ENCODE peak calls at places on chromosomes 2 and 18, in six cellular contexts. C, O, H, I, G and D are unnamed samples.
A peak's percentile ranks its signal among the peaks of the same experiment; 100 is the strongest.

GRCh38 chr18:51266736-51267135 is 69.3 kb upstream of the MEX3C start:
- DNase-seq in O (no peak), C (no peak), G (no peak), I (no peak), H (no peak), D (no peak)

GRCh38 chr18:44507729-44508325 is 172.9 kb upstream of the SETBP1 start:
- DNase-seq in O (no peak), I (no peak), G (peak; percentile 66), H (no peak), C (no peak), D (no peak)

GRCh38 chr2:213846856-213847255 is 562.6 kb downstream of the SPAG16 start:
- DNase-seq in C (no peak), O (no peak), G (no peak), I (no peak), H (no peak), D (peak; percentile 25)

GRCh38 chr2:41791523-41791922 is 256.3 kb upstream of the PKDCC start:
- DNase-seq in C (peak; percentile 60), H (no peak), O (no peak), I (no peak), G (no peak), D (peak; percentile 20)

GRCh38 chr2:239467956-239468490 is 67.2 kb upstream of the HDAC4 start:
- DNase-seq in O (no peak), G (no peak), I (no peak), C (no peak), H (no peak), D (no peak)

GRCh38 chr2:218230882-218231281 is 13.9 kb downstream of the ARPC2 start:
- DNase-seq in I (no peak), H (no peak), C (peak; percentile 37), G (no peak), O (no peak), D (peak; percentile 74)

GRCh38 chr2:48423376-48423775 is 106.6 kb upstream of the STON1 start:
- DNase-seq in H (no peak), O (no peak), I (peak; percentile 81), G (no peak), C (no peak), D (peak; percentile 85)

GRCh38 chr2:128986026-128986720 is 667.5 kb upstream of the HS6ST1 start:
- DNase-seq in I (no peak), G (no peak), H (no peak), C (no peak), O (peak; percentile 64), D (peak; percentile 51)

GRCh38 chr2:17317439-17317976 is 200.7 kb downstream of the RAD51AP2 start:
- DNase-seq in I (no peak), H (no peak), G (no peak), C (no peak), O (no peak), D (no peak)

GRCh38 chr2:75432761-75433361 is 127.9 kb downstream of the EVA1A start:
- DNase-seq in G (peak; percentile 65), C (peak; percentile 21), H (no peak), I (no peak), O (no peak), D (no peak)

GRCh38 chr2:62706721-62707516 is 1.4 kb downstream of the EHBP1 start:
- DNase-seq in G (no peak), C (no peak), I (no peak), O (no peak), H (no peak), D (no peak)

GRCh38 chr18:58251416-58251815 is 207.4 kb downstream of the NEDD4L start:
- DNase-seq in G (no peak), C (no peak), O (no peak), H (no peak), I (no peak), D (no peak)

GRCh38 chr18:6088432-6088831 is 193.1 kb upstream of the TMEM200C start:
- DNase-seq in G (no peak), I (no peak), H (no peak), C (no peak), O (no peak), D (no peak)

GRCh38 chr2:84906108-84906899 is 848 bp downstream of the TMSB10 start:
- DNase-seq in C (no peak), O (peak; percentile 54), G (peak; percentile 88), I (no peak), H (no peak), D (no peak)

GRCh38 chr2:220143336-220143735 is 515.9 kb downstream of the SLC4A3 start:
- DNase-seq in G (no peak), O (no peak), I (no peak), C (no peak), H (no peak), D (peak; percentile 81)

GRCh38 chr2:32922466-32922865 is 24.3 kb upstream of the LTBP1 start:
- DNase-seq in I (no peak), G (no peak), C (no peak), O (no peak), H (no peak), D (no peak)

GRCh38 chr18:77340815-77341214 is 91.2 kb downstream of the GALR1 start:
- DNase-seq in C (no peak), H (no peak), G (no peak), O (no peak), I (no peak), D (no peak)

GRCh38 chr2:68236876-68237275 is 15.5 kb downstream of the PPP3R1 start:
- DNase-seq in I (no peak), G (no peak), H (no peak), C (no peak), O (no peak), D (no peak)

GRCh38 chr18:77866309-77866708 is 616.7 kb downstream of the GALR1 start:
- DNase-seq in I (no peak), H (no peak), O (no peak), C (peak; percentile 2), G (no peak), D (no peak)

GRCh38 chr2:39218401-39218800 is 25.4 kb downstream of the CDKL4 start:
- DNase-seq in C (no peak), G (no peak), H (no peak), I (no peak), O (no peak), D (no peak)

GRCh38 chr18:78503129-78503528 is 476.5 kb upstream of the SALL3 start:
- DNase-seq in C (no peak), O (no peak), I (no peak), H (no peak), G (no peak), D (no peak)

GRCh38 chr2:232386740-232387450 is 8.3 kb downstream of the ALPP start:
- DNase-seq in H (no peak), I (no peak), C (peak; percentile 64), G (peak; percentile 70), O (no peak), D (no peak)

GRCh38 chr18:2878656-2879330 is 32.0 kb downstream of the EMILIN2 start:
- DNase-seq in G (no peak), O (no peak), C (no peak), I (no peak), H (no peak), D (no peak)

GRCh38 chr2:20648831-20649230 is 2.1 kb downstream of the HS1BP3 start:
- DNase-seq in O (peak; percentile 18), G (no peak), C (no peak), I (no peak), H (no peak), D (no peak)

GRCh38 chr2:16051046-16051489 is 110.7 kb downstream of the MYCN start:
- DNase-seq in H (no peak), I (no peak), C (no peak), G (no peak), O (no peak), D (no peak)

GRCh38 chr2:16051841-16052564 is 111.7 kb downstream of the MYCN start:
- DNase-seq in C (no peak), O (no peak), I (no peak), G (no peak), H (no peak), D (no peak)

GRCh38 chr2:16049406-16049805 is 109.1 kb downstream of the MYCN start:
- DNase-seq in I (no peak), C (no peak), H (no peak), O (no peak), G (no peak), D (no peak)

GRCh38 chr2:16048466-16048865 is 108.1 kb downstream of the MYCN start:
- DNase-seq in I (no peak), G (no peak), O (no peak), C (no peak), H (no peak), D (no peak)

GRCh38 chr2:16050261-16051045 is 110.1 kb downstream of the MYCN start:
- DNase-seq in I (no peak), O (no peak), C (no peak), H (no peak), G (no peak), D (no peak)
- H3K27ac ChIP-seq in I (no peak overlapping the region), O (no peak overlapping the region), C (no peak overlapping the region), H (no peak overlapping the region), G (no peak overlapping the region), D (no peak overlapping the region)

GRCh38 chr18:39946623-39947061 is 2008.4 kb upstream of the PIK3C3 start:
- DNase-seq in H (no peak), G (no peak), I (no peak), O (no peak), C (peak; percentile 51), D (peak; percentile 88)
- H3K27ac ChIP-seq in H (no peak overlapping the region), G (no peak overlapping the region), I (no peak overlapping the region), O (no peak overlapping the region), C (no peak overlapping the region), D (no peak overlapping the region)

GRCh38 chr2:229488232-229488631 is 217.1 kb upstream of the PID1 start:
- DNase-seq in I (no peak), H (no peak), G (no peak), O (no peak), C (no peak), D (no peak)

GRCh38 chr2:229490167-229490566 is 219.1 kb upstream of the PID1 start:
- DNase-seq in I (no peak), G (no peak), O (no peak), C (no peak), H (no peak), D (no peak)

GRCh38 chr2:229486673-229487072 is 215.6 kb upstream of the PID1 start:
- DNase-seq in I (no peak), O (no peak), H (no peak), C (peak; percentile 80), G (no peak), D (no peak)

GRCh38 chr2:229489016-229489415 is 217.9 kb upstream of the PID1 start:
- DNase-seq in I (peak; percentile 28), G (no peak), C (no peak), O (no peak), H (no peak), D (peak; percentile 34)

GRCh38 chr2:229492034-229492433 is 220.9 kb upstream of the PID1 start:
- DNase-seq in O (no peak), G (no peak), I (no peak), C (no peak), H (no peak), D (peak; percentile 63)
- H3K27ac ChIP-seq in O (no peak overlapping the region), G (no peak overlapping the region), I (no peak overlapping the region), C (no peak overlapping the region), H (no peak overlapping the region), D (no peak overlapping the region)

DNA sequence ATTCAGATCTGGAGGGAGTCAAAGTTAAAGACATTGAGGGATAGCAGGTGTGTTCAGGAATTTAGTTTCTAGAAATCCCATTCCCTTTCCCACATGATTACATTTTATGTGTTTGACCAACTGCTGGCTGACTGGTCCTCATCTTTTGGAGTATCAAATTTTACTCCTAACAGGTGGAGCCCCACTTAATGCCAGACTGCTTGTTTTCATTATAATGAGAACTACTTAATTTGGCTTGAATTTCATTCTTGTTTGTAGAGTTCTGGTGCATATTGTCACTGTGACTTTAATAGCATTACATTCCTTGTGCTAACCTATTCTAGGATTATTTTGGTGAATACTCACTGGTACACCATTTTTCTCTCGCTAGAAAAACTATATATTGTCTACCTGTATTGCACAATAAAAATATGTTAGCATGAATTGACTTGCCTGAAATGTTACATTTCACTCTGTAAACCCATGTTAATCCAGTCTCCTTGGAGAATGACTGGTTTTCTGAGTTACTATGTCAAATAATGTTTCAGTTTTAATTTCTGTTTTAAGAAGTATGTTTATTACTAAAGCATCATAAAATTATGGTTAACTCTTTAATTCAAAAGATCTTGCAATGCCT is 98.2 kb downstream of the TANC1 start:
- DNase-seq in G (no peak), O (no peak), H (no peak), I (no peak), C (no peak), D (no peak)
- H3K27ac ChIP-seq in G (no peak overlapping the region), O (no peak overlapping the region), H (peak overlapping the region; percentile 27), I (peak overlapping the region; percentile 35), C (no peak overlapping the region), D (no peak overlapping the region)